ENCODE peak calls at places on chromosomes 6 and 20, in six cellular contexts. J is RCC 7860; P is HT1080; W is activated CD4-positive, CD25-positive, alpha-beta regulatory T cell; L is stimulated activated CD4-positive, alpha-beta T cell treated with anti-CD3 and anti-CD28 coated beads, TNF-alpha, amount 100 ng/mL, for 1 hour; B is ELR. X is an unnamed sample.

GRCh38 chr6:28725890-28726348 is 197.9 kb downstream of the TRIM27 start:
- DNase-seq in J (peak; percentile 58), P (peak; percentile 80), W (no peak), L (no peak), B (peak; percentile 77), X (peak; percentile 76)

GRCh38 chr6:14211596-14211961 is 94.0 kb downstream of the CD83 start:
- DNase-seq in J (no peak), P (no peak), W (peak; percentile 17), L (no peak), B (no peak), X (peak; percentile 10)

GRCh38 chr20:49433387-49433786 is 49.1 kb downstream of the KCNB1 start:
- DNase-seq in J (no peak), P (no peak), W (no peak), L (no peak), B (no peak), X (no peak)

GRCh38 chr20:50673146-50673830 is 18.1 kb downstream of the RIPOR3 start:
- DNase-seq in J (peak; percentile 83), P (no peak), W (no peak), L (no peak), B (no peak), X (no peak)

GRCh38 chr6:5082487-5083306 is 2.4 kb upstream of the PPP1R3G start:
- DNase-seq in J (peak; percentile 85), P (peak; percentile 86), W (no peak), L (no peak), B (peak; percentile 99), X (peak; percentile 84)

GRCh38 chr6:115680621-115681020 is 380.1 kb downstream of the FRK start:
- DNase-seq in J (no peak), P (no peak), W (no peak), L (no peak), B (no peak), X (no peak)

GRCh38 chr6:133352046-133352445 is 110.9 kb downstream of the EYA4 start:
- DNase-seq in J (no peak), P (no peak), W (no peak), L (no peak), B (no peak), X (no peak)

GRCh38 chr6:35091353-35092083 is 49.6 kb downstream of the TCP11 start:
- DNase-seq in J (no peak), P (no peak), W (no peak), L (no peak), B (peak; percentile 30), X (no peak)

GRCh38 chr6:168035661-168036616 is 38.5 kb downstream of the KIF25 start:
- DNase-seq in J (peak; percentile 64), P (peak; percentile 18), W (no peak), L (no peak), B (peak; percentile 57), X (peak; percentile 59)

GRCh38 chr20:46217583-46217982 is 90.7 kb downstream of the CDH22 start:
- DNase-seq in J (no peak), P (no peak), W (no peak), L (no peak), B (no peak), X (no peak)

GRCh38 chr6:7135755-7136154 is 28.0 kb downstream of the RREB1 start:
- DNase-seq in J (peak; percentile 24), P (no peak), W (no peak), L (no peak), B (no peak), X (no peak)

GRCh38 chr6:31899215-31899614 is 1.7 kb upstream of the EHMT2 start:
- DNase-seq in J (no peak), P (no peak), W (no peak), L (no peak), B (no peak), X (no peak)

GRCh38 chr6:136024711-136025110 is 173.2 kb downstream of the PDE7B start:
- DNase-seq in J (no peak), P (no peak), W (no peak), L (no peak), B (no peak), X (no peak)

GRCh38 chr20:53201588-53201987 is 229.4 kb downstream of the TSHZ2 start:
- DNase-seq in J (no peak), P (no peak), W (no peak), L (no peak), B (no peak), X (no peak)

GRCh38 chr6:3797231-3798200 is 46.0 kb upstream of the PXDC1 start:
- DNase-seq in J (peak; percentile 90), P (peak; percentile 84), W (no peak), L (no peak), B (peak; percentile 93), X (peak; percentile 94)

GRCh38 chr6:88653936-88654335 is 309.5 kb downstream of the RNGTT start:
- DNase-seq in J (no peak), P (no peak), W (no peak), L (no peak), B (no peak), X (no peak)

GRCh38 chr20:1305682-1306081 is 23.3 kb downstream of the SDCBP2 start:
- DNase-seq in J (no peak), P (no peak), W (no peak), L (no peak), B (no peak), X (no peak)

GRCh38 chr20:7346562-7346961 is 579.1 kb downstream of the BMP2 start:
- DNase-seq in J (peak; percentile 16), P (peak; percentile 67), W (no peak), L (no peak), B (peak; percentile 56), X (no peak)

GRCh38 chr20:5113615-5113986 is 6.2 kb downstream of the PCNA start:
- DNase-seq in J (no peak), P (no peak), W (no peak), L (no peak), B (peak; percentile 17), X (no peak)

GRCh38 chr20:38477747-38478146 is 5.1 kb downstream of the RALGAPB start:
- DNase-seq in J (no peak), P (no peak), W (no peak), L (no peak), B (no peak), X (no peak)

GRCh38 chr6:116010400-116011095 is 50.1 kb downstream of the FRK start:
- DNase-seq in J (peak; percentile 29), P (peak; percentile 57), W (peak; percentile 7), L (peak; percentile 4), B (peak; percentile 80), X (peak; percentile 65)

GRCh38 chr20:35490736-35491181 is 35.4 kb downstream of the CEP250 start:
- DNase-seq in J (no peak), P (no peak), W (peak; percentile 19), L (peak; percentile 18), B (no peak), X (no peak)

GRCh38 chr20:41058007-41058673 is 29.5 kb downstream of the TOP1 start:
- DNase-seq in J (peak; percentile 73), P (peak; percentile 92), W (no peak), L (no peak), B (peak; percentile 96), X (peak; percentile 96)

GRCh38 chr6:21228411-21228810 is 365.1 kb upstream of the SOX4 start:
- DNase-seq in J (no peak), P (no peak), W (no peak), L (no peak), B (peak; percentile 87), X (no peak)

GRCh38 chr20:41141153-41141815 is 3.9 kb downstream of the PLCG1 start:
- DNase-seq in J (peak; percentile 7), P (peak; percentile 56), W (no peak), L (no peak), B (peak; percentile 36), X (peak; percentile 19)

GRCh38 chr20:53737404-53738038 is 143.9 kb upstream of the ZNF217 start:
- DNase-seq in J (no peak), P (no peak), W (no peak), L (no peak), B (peak; percentile 31), X (no peak)

GRCh38 chr6:834879-835278 is 141.9 kb upstream of the EXOC2 start:
- DNase-seq in J (no peak), P (no peak), W (no peak), L (no peak), B (no peak), X (no peak)

GRCh38 chr6:160355001-160355400 is 6.8 kb downstream of the SLC22A3 start:
- DNase-seq in J (peak; percentile 24), P (peak; percentile 83), W (no peak), L (no peak), B (peak; percentile 92), X (peak; percentile 62)

GRCh38 chr6:5765141-5765760 is 241.5 kb downstream of the NRN1 start:
- DNase-seq in J (no peak), P (no peak), W (no peak), L (no peak), B (no peak), X (no peak)

GRCh38 chr6:148873868-148874267 is 127.0 kb downstream of the UST start:
- DNase-seq in J (no peak), P (no peak), W (no peak), L (no peak), B (no peak), X (no peak)

GRCh38 chr20:53899351-53900167 is 170.8 kb downstream of the BCAS1 start:
- DNase-seq in J (peak; percentile 100), P (peak; percentile 99), W (peak; percentile 14), L (peak; percentile 32), B (peak; percentile 96), X (peak; percentile 100)

GRCh38 chr6:501891-502601 is 110.5 kb downstream of the IRF4 start:
- DNase-seq in J (no peak), P (no peak), W (peak; percentile 22), L (peak; percentile 50), B (no peak), X (peak; percentile 29)

GRCh38 chr6:55276745-55277627 is 50.3 kb upstream of the GFRAL start:
- DNase-seq in J (peak; percentile 37), P (peak; percentile 20), W (no peak), L (no peak), B (peak; percentile 73), X (peak; percentile 51)

GRCh38 chr6:148464319-148465010 is 121.8 kb downstream of the SASH1 start:
- DNase-seq in J (peak; percentile 42), P (peak; percentile 77), W (peak; percentile 22), L (peak; percentile 36), B (peak; percentile 85), X (peak; percentile 59)

GRCh38 chr20:34083137-34083536 is 28.9 kb downstream of the EIF2S2 start:
- DNase-seq in J (peak; percentile 93), P (peak; percentile 91), W (no peak), L (no peak), B (peak; percentile 46), X (peak; percentile 98)

GRCh38 chr20:49585585-49586245 is 17.8 kb upstream of the PTGIS start:
- DNase-seq in J (no peak), P (no peak), W (no peak), L (no peak), B (no peak), X (no peak)